ENCODE peak calls at places on chromosomes 5 and 9, in eight cellular contexts. W is A549; C is stimulated activated CD4-positive, alpha-beta T cell treated with anti-CD3 and anti-CD28 coated beads, Interleukin-2, amount 100 ng/mL, for 48 hours; B is aorta; U is NCI-H82; G is B cell; Y is T-cell; H is Right ventricle myocardium superior. P is an unnamed sample.

GRCh38 chr5:530001-530400 is 5.8 kb upstream of the SLC9A3 start:
- DNase-seq in W (no peak), C (no peak), B (no peak), U (no peak), G (no peak), Y (no peak), H (no peak), P (no peak)

GRCh38 chr5:113357696-113358476 is 76.9 kb downstream of the TSSK1B start:
- DNase-seq in W (no peak), C (no peak), B (no peak), U (no peak), G (no peak), Y (no peak), H (no peak), P (no peak)

GRCh38 chr5:160312139-160312959 is at the start of gene CCNJL:
- DNase-seq in W (peak), C (no peak), B (peak), U (peak), G (no peak), Y (no peak), H (peak), P (peak)

GRCh38 chr5:84131372-84131771 is 253.3 kb downstream of the EDIL3 start:
- DNase-seq in W (no peak), C (no peak), B (no peak), U (peak), G (no peak), Y (no peak), H (no peak), P (no peak)

GRCh38 chr5:90529939-90530677 is 724 bp upstream of the LYSMD3 start:
- DNase-seq in W (peak), C (peak), B (peak), U (peak), G (peak), Y (no peak), H (peak), P (peak)

GRCh38 chr9:4866239-4866969 is 73.7 kb downstream of the RCL1 start:
- DNase-seq in W (no peak), C (no peak), B (no peak), U (no peak), G (no peak), Y (no peak), H (no peak), P (no peak)

GRCh38 chr5:151125421-151125820 is 32.2 kb downstream of the ANXA6 start:
- DNase-seq in W (no peak), C (no peak), B (no peak), U (no peak), G (peak), Y (peak), H (no peak), P (no peak)

GRCh38 chr9:16680965-16681658 is 189.4 kb downstream of the BNC2 start:
- DNase-seq in W (no peak), C (no peak), B (no peak), U (no peak), G (no peak), Y (no peak), H (no peak), P (no peak)

GRCh38 chr5:27011274-27011673 is 27.1 kb downstream of the CDH9 start:
- DNase-seq in W (no peak), C (no peak), B (no peak), U (no peak), G (no peak), Y (no peak), H (no peak), P (no peak)

GRCh38 chr9:88996046-88997005 is 5.1 kb downstream of the S1PR3 start:
- DNase-seq in W (no peak), C (no peak), B (no peak), U (no peak), G (peak), Y (no peak), H (no peak), P (no peak)

GRCh38 chr5:38069360-38069759 is 189.0 kb upstream of the EGFLAM start:
- DNase-seq in W (no peak), C (no peak), B (no peak), U (peak), G (no peak), Y (no peak), H (no peak), P (peak)

GRCh38 chr5:66285343-66285942 is 141.3 kb downstream of the SREK1 start:
- DNase-seq in W (no peak), C (no peak), B (no peak), U (no peak), G (no peak), Y (no peak), H (no peak), P (no peak)

GRCh38 chr9:84419203-84419602 is 78.6 kb upstream of the SLC28A3 start:
- DNase-seq in W (no peak), C (no peak), B (no peak), U (peak), G (no peak), Y (no peak), H (no peak), P (no peak)

GRCh38 chr5:140632366-140633080 is 452 bp downstream of the CD14 start:
- DNase-seq in W (no peak), C (peak), B (peak), U (peak), G (peak), Y (peak), H (peak), P (peak)

GRCh38 chr5:169139381-169140125 is 161.4 kb downstream of the SLIT3 start:
- DNase-seq in W (peak), C (no peak), B (no peak), U (no peak), G (no peak), Y (no peak), H (peak), P (no peak)

GRCh38 chr5:93787598-93787997 is 46.2 kb upstream of the POU5F2 start:
- DNase-seq in W (no peak), C (no peak), B (no peak), U (no peak), G (no peak), Y (no peak), H (no peak), P (no peak)

GRCh38 chr5:6701500-6701899 is 11.7 kb upstream of the TENT4A start:
- DNase-seq in W (no peak), C (no peak), B (no peak), U (no peak), G (no peak), Y (no peak), H (no peak), P (no peak)

GRCh38 chr9:78563269-78563668 is 266.3 kb downstream of the PSAT1 start:
- DNase-seq in W (no peak), C (no peak), B (no peak), U (no peak), G (no peak), Y (no peak), H (no peak), P (no peak)

GRCh38 chr9:34550016-34550680 is 27.4 kb upstream of the ENHO start:
- DNase-seq in W (no peak), C (no peak), B (peak), U (no peak), G (no peak), Y (no peak), H (no peak), P (no peak)

GRCh38 chr5:100852988-100853449 is 50.1 kb downstream of the ST8SIA4 start:
- DNase-seq in W (no peak), C (no peak), B (no peak), U (no peak), G (no peak), Y (no peak), H (no peak), P (no peak)

GRCh38 chr9:138119202-138120027 is 241.8 kb downstream of the CACNA1B start:
- DNase-seq in W (no peak), C (no peak), B (no peak), U (no peak), G (no peak), Y (no peak), H (no peak), P (no peak)

GRCh38 chr9:112705773-112706427 is 12.0 kb downstream of the INIP start:
- DNase-seq in W (no peak), C (no peak), B (no peak), U (peak), G (no peak), Y (no peak), H (no peak), P (peak)

GRCh38 chr5:26278078-26278477 is 760.3 kb downstream of the CDH9 start:
- DNase-seq in W (no peak), C (no peak), B (no peak), U (no peak), G (no peak), Y (no peak), H (no peak), P (no peak)

GRCh38 chr5:171899792-171900191 is 106.6 kb downstream of the FBXW11 start:
- DNase-seq in W (no peak), C (no peak), B (no peak), U (no peak), G (no peak), Y (no peak), H (no peak), P (no peak)

GRCh38 chr5:72938206-72938605 is 17.6 kb upstream of the FCHO2 start:
- DNase-seq in W (no peak), C (no peak), B (no peak), U (no peak), G (no peak), Y (no peak), H (no peak), P (no peak)

GRCh38 chr5:145787001-145787400 is 48.1 kb downstream of the PRELID2 start:
- DNase-seq in W (no peak), C (no peak), B (no peak), U (no peak), G (no peak), Y (no peak), H (no peak), P (no peak)

P was measured in NCI-H2171 treated with DMSO at 0.1 percent for 48 hours.